ENCODE peak calls at places on chromosomes 6 and 20, in six cellular contexts. One of them, this sample, is unnamed.
A peak's percentile ranks its signal among the peaks of the same experiment; 100 is the strongest.

GRCh38 chr6:129671442-129672344 is 38.3 kb downstream of the ARHGAP18 start:
- DNase-seq in DND-41: no peak
- DNase-seq in HCT116: no peak
- DNase-seq in astrocyte: no peak
- DNase-seq in OCI-LY7: peak; percentile 29
- DNase-seq in neural progenitor cell: peak; percentile 33
- DNase-seq in this sample: no peak

GRCh38 chr6:122838060-122838780 is 49.2 kb downstream of the SMPDL3A start:
- DNase-seq in DND-41: no peak
- DNase-seq in HCT116: no peak
- DNase-seq in astrocyte: peak; percentile 11
- DNase-seq in OCI-LY7: no peak
- DNase-seq in neural progenitor cell: no peak
- DNase-seq in this sample: peak; percentile 47

GRCh38 chr20:33554914-33555420 is 65.1 kb downstream of the CBFA2T2 start:
- DNase-seq in DND-41: peak; percentile 29
- DNase-seq in HCT116: peak; percentile 24
- DNase-seq in astrocyte: peak; percentile 93
- DNase-seq in OCI-LY7: peak; percentile 91
- DNase-seq in neural progenitor cell: peak; percentile 33
- DNase-seq in this sample: peak; percentile 94

GRCh38 chr6:43367245-43367984 is 2.0 kb downstream of the ZNF318 start:
- DNase-seq in DND-41: no peak
- DNase-seq in HCT116: no peak
- DNase-seq in astrocyte: no peak
- DNase-seq in OCI-LY7: peak; percentile 39
- DNase-seq in neural progenitor cell: no peak
- DNase-seq in this sample: no peak

GRCh38 chr6:52598123-52598823 is 21.4 kb upstream of the TRAM2 start:
- DNase-seq in DND-41: peak; percentile 49
- DNase-seq in HCT116: peak; percentile 69
- DNase-seq in astrocyte: peak; percentile 70
- DNase-seq in OCI-LY7: peak; percentile 84
- DNase-seq in neural progenitor cell: peak; percentile 87
- DNase-seq in this sample: peak; percentile 81

GRCh38 chr6:40295251-40295949 is 291.8 kb downstream of the LRFN2 start:
- DNase-seq in DND-41: no peak
- DNase-seq in HCT116: no peak
- DNase-seq in astrocyte: no peak
- DNase-seq in OCI-LY7: no peak
- DNase-seq in neural progenitor cell: no peak
- DNase-seq in this sample: no peak

GRCh38 chr6:45504947-45505346 is 127.2 kb upstream of the SUPT3H start:
- DNase-seq in DND-41: no peak
- DNase-seq in HCT116: no peak
- DNase-seq in astrocyte: peak; percentile 96
- DNase-seq in OCI-LY7: no peak
- DNase-seq in neural progenitor cell: peak; percentile 57
- DNase-seq in this sample: peak; percentile 81

GRCh38 chr6:22631101-22631500 is 61.7 kb downstream of the HDGFL1 start:
- DNase-seq in DND-41: peak; percentile 13
- DNase-seq in HCT116: no peak
- DNase-seq in astrocyte: peak; percentile 73
- DNase-seq in OCI-LY7: no peak
- DNase-seq in neural progenitor cell: peak; percentile 18
- DNase-seq in this sample: peak; percentile 70

GRCh38 chr6:48560408-48560807 is 449.4 kb upstream of the PTCHD4 start:
- DNase-seq in DND-41: no peak
- DNase-seq in HCT116: no peak
- DNase-seq in astrocyte: peak; percentile 32
- DNase-seq in OCI-LY7: no peak
- DNase-seq in neural progenitor cell: no peak
- DNase-seq in this sample: peak; percentile 36

GRCh38 chr6:137217801-137218472 is 1.2 kb downstream of the IFNGR1 start:
- DNase-seq in DND-41: no peak
- DNase-seq in HCT116: no peak
- DNase-seq in astrocyte: peak; percentile 15
- DNase-seq in OCI-LY7: peak; percentile 55
- DNase-seq in neural progenitor cell: no peak
- DNase-seq in this sample: peak; percentile 29

GRCh38 chr20:63085087-63085861 is 78.5 kb upstream of the BHLHE23 start:
- DNase-seq in DND-41: no peak
- DNase-seq in HCT116: no peak
- DNase-seq in astrocyte: no peak
- DNase-seq in OCI-LY7: no peak
- DNase-seq in neural progenitor cell: no peak
- DNase-seq in this sample: no peak

GRCh38 chr6:21271431-21272155 is 322.0 kb upstream of the SOX4 start:
- DNase-seq in DND-41: no peak
- DNase-seq in HCT116: no peak
- DNase-seq in astrocyte: no peak
- DNase-seq in OCI-LY7: no peak
- DNase-seq in neural progenitor cell: no peak
- DNase-seq in this sample: no peak

GRCh38 chr20:2515203-2515602 is 6.5 kb upstream of the ZNF343 start:
- DNase-seq in DND-41: no peak
- DNase-seq in HCT116: no peak
- DNase-seq in astrocyte: no peak
- DNase-seq in OCI-LY7: no peak
- DNase-seq in neural progenitor cell: no peak
- DNase-seq in this sample: peak; percentile 19

GRCh38 chr6:159077123-159077522 is 32.3 kb upstream of the TAGAP start:
- DNase-seq in DND-41: no peak
- DNase-seq in HCT116: no peak
- DNase-seq in astrocyte: no peak
- DNase-seq in OCI-LY7: no peak
- DNase-seq in neural progenitor cell: no peak
- DNase-seq in this sample: no peak

GRCh38 chr6:4948781-4949450 is 54.9 kb downstream of the RPP40 start:
- DNase-seq in DND-41: no peak
- DNase-seq in HCT116: no peak
- DNase-seq in astrocyte: no peak
- DNase-seq in OCI-LY7: no peak
- DNase-seq in neural progenitor cell: no peak
- DNase-seq in this sample: no peak

GRCh38 chr20:34143951-34144350 is 31.9 kb upstream of the EIF2S2 start:
- DNase-seq in DND-41: no peak
- DNase-seq in HCT116: no peak
- DNase-seq in astrocyte: peak; percentile 12
- DNase-seq in OCI-LY7: no peak
- DNase-seq in neural progenitor cell: no peak
- DNase-seq in this sample: peak; percentile 32

GRCh38 chr6:166410426-166410935 is 27.7 kb upstream of the MPC1 start:
- DNase-seq in DND-41: no peak
- DNase-seq in HCT116: no peak
- DNase-seq in astrocyte: no peak
- DNase-seq in OCI-LY7: no peak
- DNase-seq in neural progenitor cell: no peak
- DNase-seq in this sample: no peak

GRCh38 chr6:166412156-166412910 is 29.6 kb upstream of the MPC1 start:
- DNase-seq in DND-41: no peak
- DNase-seq in HCT116: no peak
- DNase-seq in astrocyte: no peak
- DNase-seq in OCI-LY7: no peak
- DNase-seq in neural progenitor cell: no peak
- DNase-seq in this sample: no peak

GRCh38 chr6:166412911-166413384 is 30.2 kb upstream of the MPC1 start:
- DNase-seq in DND-41: no peak
- DNase-seq in HCT116: no peak
- DNase-seq in astrocyte: no peak
- DNase-seq in OCI-LY7: no peak
- DNase-seq in neural progenitor cell: no peak
- DNase-seq in this sample: no peak

GRCh38 chr6:166411271-166411670 is 28.5 kb upstream of the MPC1 start:
- DNase-seq in DND-41: no peak
- DNase-seq in HCT116: no peak
- DNase-seq in astrocyte: no peak
- DNase-seq in OCI-LY7: no peak
- DNase-seq in neural progenitor cell: no peak
- DNase-seq in this sample: no peak

GRCh38 chr6:166411721-166412151 is 29.0 kb upstream of the MPC1 start:
- DNase-seq in DND-41: peak; percentile 74
- DNase-seq in HCT116: no peak
- DNase-seq in astrocyte: no peak
- DNase-seq in OCI-LY7: no peak
- DNase-seq in neural progenitor cell: no peak
- DNase-seq in this sample: no peak
- H2AFZ ChIP-seq in DND-41: peak overlapping the region; percentile 32
- H2AFZ ChIP-seq in HCT116: no peak overlapping the region
- H2AFZ ChIP-seq in astrocyte: no peak overlapping the region
- H2AFZ ChIP-seq in OCI-LY7: no peak overlapping the region
- H2AFZ ChIP-seq in neural progenitor cell: no peak overlapping the region
- H2AFZ ChIP-seq in this sample: no peak overlapping the region

GRCh38 chr6:1821188-1822183 is 211.8 kb downstream of the FOXC1 start:
- DNase-seq in DND-41: no peak
- DNase-seq in HCT116: no peak
- DNase-seq in astrocyte: peak; percentile 40
- DNase-seq in OCI-LY7: no peak
- DNase-seq in neural progenitor cell: no peak
- DNase-seq in this sample: peak; percentile 52
- H2AFZ ChIP-seq in DND-41: no peak overlapping the region
- H2AFZ ChIP-seq in HCT116: no peak overlapping the region
- H2AFZ ChIP-seq in astrocyte: peak overlapping the region; percentile 28
- H2AFZ ChIP-seq in OCI-LY7: no peak overlapping the region
- H2AFZ ChIP-seq in neural progenitor cell: no peak overlapping the region
- H2AFZ ChIP-seq in this sample: no peak overlapping the region

GRCh38 chr6:3804981-3805380 is 44.2 kb upstream of the FAM50B start:
- DNase-seq in DND-41: no peak
- DNase-seq in HCT116: no peak
- DNase-seq in astrocyte: no peak
- DNase-seq in OCI-LY7: no peak
- DNase-seq in neural progenitor cell: no peak
- DNase-seq in this sample: no peak
- H2AFZ ChIP-seq in DND-41: no peak overlapping the region
- H2AFZ ChIP-seq in HCT116: no peak overlapping the region
- H2AFZ ChIP-seq in astrocyte: no peak overlapping the region
- H2AFZ ChIP-seq in OCI-LY7: no peak overlapping the region
- H2AFZ ChIP-seq in neural progenitor cell: no peak overlapping the region
- H2AFZ ChIP-seq in this sample: no peak overlapping the region

GRCh38 chr6:35717449-35718353 is 19.1 kb upstream of the ARMC12 start:
- DNase-seq in DND-41: no peak
- DNase-seq in HCT116: no peak
- DNase-seq in astrocyte: no peak
- DNase-seq in OCI-LY7: peak; percentile 36
- DNase-seq in neural progenitor cell: no peak
- DNase-seq in this sample: no peak

GRCh38 chr6:35719407-35719829 is 17.4 kb upstream of the ARMC12 start:
- DNase-seq in DND-41: no peak
- DNase-seq in HCT116: no peak
- DNase-seq in astrocyte: no peak
- DNase-seq in OCI-LY7: no peak
- DNase-seq in neural progenitor cell: no peak
- DNase-seq in this sample: no peak

GRCh38 chr6:35719830-35720733 is 16.8 kb upstream of the ARMC12 start:
- DNase-seq in DND-41: peak; percentile 72
- DNase-seq in HCT116: no peak
- DNase-seq in astrocyte: no peak
- DNase-seq in OCI-LY7: peak; percentile 83
- DNase-seq in neural progenitor cell: peak; percentile 45
- DNase-seq in this sample: peak; percentile 28

GRCh38 chr6:35718354-35718695 is 18.5 kb upstream of the ARMC12 start:
- DNase-seq in DND-41: no peak
- DNase-seq in HCT116: no peak
- DNase-seq in astrocyte: no peak
- DNase-seq in OCI-LY7: no peak
- DNase-seq in neural progenitor cell: no peak
- DNase-seq in this sample: no peak

DNA sequence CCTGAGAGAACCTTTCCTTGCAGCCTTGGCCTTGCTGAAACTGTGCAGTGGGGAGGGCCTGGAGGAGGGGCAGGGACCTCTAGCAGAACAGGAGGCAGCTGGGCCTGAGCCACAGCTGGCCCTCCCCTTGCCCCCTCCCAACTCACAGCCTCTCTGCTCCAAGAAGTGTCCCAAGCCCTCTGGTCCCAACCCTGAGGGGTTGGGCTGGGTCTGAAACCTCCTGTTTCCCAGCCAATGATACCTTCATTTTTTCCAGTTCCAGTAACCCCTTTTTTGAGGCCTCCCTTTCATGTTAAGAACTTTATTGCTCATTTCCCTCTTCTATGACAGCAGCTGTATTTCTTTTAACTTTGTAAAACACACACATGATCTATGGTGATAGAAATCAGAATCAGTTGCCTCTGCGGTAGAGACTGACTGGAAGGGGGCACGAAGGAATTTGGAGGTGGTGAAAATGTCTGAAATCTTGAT is 17.9 kb upstream of the ARMC12 start:
- DNase-seq in DND-41: peak; percentile 39
- DNase-seq in HCT116: no peak
- DNase-seq in astrocyte: no peak
- DNase-seq in OCI-LY7: peak; percentile 55
- DNase-seq in neural progenitor cell: no peak
- DNase-seq in this sample: peak; percentile 34
- H2AFZ ChIP-seq in DND-41: no peak overlapping the region
- H2AFZ ChIP-seq in HCT116: no peak overlapping the region
- H2AFZ ChIP-seq in astrocyte: peak overlapping the region; percentile 11
- H2AFZ ChIP-seq in OCI-LY7: peak overlapping the region; percentile 39
- H2AFZ ChIP-seq in neural progenitor cell: peak overlapping the region; percentile 68
- H2AFZ ChIP-seq in this sample: no peak overlapping the region

DNA sequence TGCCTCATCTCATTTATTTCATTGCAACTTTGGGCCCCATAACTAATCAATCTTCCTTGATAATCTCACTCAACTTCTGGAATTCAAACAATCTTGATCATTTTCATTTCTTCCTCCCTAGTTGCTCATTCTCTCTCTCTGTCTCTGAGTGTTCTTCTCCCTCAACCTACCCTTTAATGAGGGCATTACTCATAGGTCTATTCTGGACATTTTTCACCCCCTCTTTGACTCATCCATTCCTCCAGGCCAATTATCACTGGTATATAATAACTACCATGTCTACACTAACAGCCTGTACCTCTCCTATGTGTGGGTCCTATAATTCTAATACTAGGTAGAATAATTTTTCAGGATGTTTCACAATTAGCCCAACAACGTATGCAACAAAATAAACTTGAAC is 78.8 kb downstream of the COL21A1 start:
- DNase-seq in DND-41: no peak
- DNase-seq in HCT116: no peak
- DNase-seq in astrocyte: no peak
- DNase-seq in OCI-LY7: no peak
- DNase-seq in neural progenitor cell: no peak
- DNase-seq in this sample: no peak
- H2AFZ ChIP-seq in DND-41: no peak overlapping the region
- H2AFZ ChIP-seq in HCT116: no peak overlapping the region
- H2AFZ ChIP-seq in astrocyte: no peak overlapping the region
- H2AFZ ChIP-seq in OCI-LY7: no peak overlapping the region
- H2AFZ ChIP-seq in neural progenitor cell: no peak overlapping the region
- H2AFZ ChIP-seq in this sample: no peak overlapping the region